ENCODE peak calls at places on chromosomes 11 and 22, in ten cellular contexts. One of them, this sample, is unnamed. For H3K4me1, the result is how much of the 10 kb centered on the place peaks cover.

GRCh38 chr11:41954034-41954433 is 494.6 kb upstream of the LRRC4C start:
- DNase-seq in GM23248: peak
- DNase-seq in left ventricle myocardium inferior: no peak
- DNase-seq in tibial artery: no peak
- DNase-seq in psoas muscle: no peak
- DNase-seq in transverse colon: no peak
- DNase-seq in naive thymus-derived CD4-positive, alpha-beta T cell: no peak
- DNase-seq in lung: no peak
- DNase-seq in IMR-90: no peak
- DNase-seq in thoracic aorta: no peak
- DNase-seq in this sample: no peak

GRCh38 chr11:66727282-66727882 is 1.6 kb downstream of the SPTBN2 start:
- DNase-seq in left ventricle myocardium inferior: no peak
- DNase-seq in psoas muscle: peak
- DNase-seq in GM23248: peak
- DNase-seq in naive thymus-derived CD4-positive, alpha-beta T cell: no peak
- DNase-seq in lung: no peak
- DNase-seq in IMR-90: peak
- DNase-seq in transverse colon: peak
- DNase-seq in tibial artery: no peak
- DNase-seq in thoracic aorta: no peak
- DNase-seq in this sample: peak

GRCh38 chr22:49046546-49047305 is 780.9 kb downstream of the BRD1 start:
- DNase-seq in tibial artery: no peak
- DNase-seq in transverse colon: no peak
- DNase-seq in lung: no peak
- DNase-seq in psoas muscle: no peak
- DNase-seq in naive thymus-derived CD4-positive, alpha-beta T cell: no peak
- DNase-seq in IMR-90: no peak
- DNase-seq in left ventricle myocardium inferior: no peak
- DNase-seq in thoracic aorta: no peak
- DNase-seq in GM23248: no peak
- DNase-seq in this sample: peak

GRCh38 chr11:6405837-6406236 is 13.1 kb downstream of the APBB1 start:
- DNase-seq in lung: no peak
- DNase-seq in left ventricle myocardium inferior: no peak
- DNase-seq in naive thymus-derived CD4-positive, alpha-beta T cell: no peak
- DNase-seq in thoracic aorta: no peak
- DNase-seq in GM23248: no peak
- DNase-seq in IMR-90: no peak
- DNase-seq in transverse colon: no peak
- DNase-seq in tibial artery: no peak
- DNase-seq in psoas muscle: no peak
- DNase-seq in this sample: no peak

GRCh38 chr11:64094463-64095223 is 58.9 kb downstream of the FLRT1 start:
- DNase-seq in psoas muscle: peak
- DNase-seq in IMR-90: peak
- DNase-seq in lung: no peak
- DNase-seq in tibial artery: no peak
- DNase-seq in GM23248: peak
- DNase-seq in left ventricle myocardium inferior: no peak
- DNase-seq in transverse colon: peak
- DNase-seq in thoracic aorta: no peak
- DNase-seq in naive thymus-derived CD4-positive, alpha-beta T cell: no peak
- DNase-seq in this sample: no peak

GRCh38 chr11:64879226-64879900 is 942 bp upstream of the EHD1 start:
- DNase-seq in psoas muscle: no peak
- DNase-seq in GM23248: no peak
- DNase-seq in tibial artery: no peak
- DNase-seq in thoracic aorta: no peak
- DNase-seq in naive thymus-derived CD4-positive, alpha-beta T cell: no peak
- DNase-seq in lung: peak
- DNase-seq in IMR-90: no peak
- DNase-seq in left ventricle myocardium inferior: no peak
- DNase-seq in transverse colon: peak
- DNase-seq in this sample: no peak

GRCh38 chr11:6320411-6321207 is at the start of gene CAVIN3:
- DNase-seq in lung: peak
- DNase-seq in IMR-90: peak
- DNase-seq in tibial artery: peak
- DNase-seq in transverse colon: peak
- DNase-seq in psoas muscle: peak
- DNase-seq in naive thymus-derived CD4-positive, alpha-beta T cell: no peak
- DNase-seq in thoracic aorta: peak
- DNase-seq in GM23248: peak
- DNase-seq in left ventricle myocardium inferior: peak
- DNase-seq in this sample: no peak

GRCh38 chr11:76799061-76799804 is 16.1 kb downstream of the TSKU start:
- DNase-seq in transverse colon: peak
- DNase-seq in thoracic aorta: peak
- DNase-seq in left ventricle myocardium inferior: peak
- DNase-seq in lung: peak
- DNase-seq in tibial artery: peak
- DNase-seq in psoas muscle: peak
- DNase-seq in IMR-90: peak
- DNase-seq in GM23248: peak
- DNase-seq in naive thymus-derived CD4-positive, alpha-beta T cell: peak
- DNase-seq in this sample: peak

GRCh38 chr11:69055598-69056516 is 7.1 kb downstream of the TPCN2 start:
- DNase-seq in GM23248: no peak
- DNase-seq in naive thymus-derived CD4-positive, alpha-beta T cell: no peak
- DNase-seq in IMR-90: no peak
- DNase-seq in tibial artery: peak
- DNase-seq in transverse colon: peak
- DNase-seq in thoracic aorta: no peak
- DNase-seq in left ventricle myocardium inferior: peak
- DNase-seq in psoas muscle: no peak
- DNase-seq in lung: no peak
- DNase-seq in this sample: no peak

GRCh38 chr11:44464741-44465140 is 100.7 kb upstream of the CD82 start:
- DNase-seq in GM23248: no peak
- DNase-seq in IMR-90: no peak
- DNase-seq in naive thymus-derived CD4-positive, alpha-beta T cell: no peak
- DNase-seq in left ventricle myocardium inferior: no peak
- DNase-seq in lung: no peak
- DNase-seq in psoas muscle: no peak
- DNase-seq in transverse colon: no peak
- DNase-seq in thoracic aorta: no peak
- DNase-seq in tibial artery: no peak
- DNase-seq in this sample: no peak

GRCh38 chr22:47094861-47095330 is 332.4 kb downstream of the TBC1D22A start:
- DNase-seq in thoracic aorta: no peak
- DNase-seq in IMR-90: no peak
- DNase-seq in lung: no peak
- DNase-seq in transverse colon: no peak
- DNase-seq in left ventricle myocardium inferior: no peak
- DNase-seq in psoas muscle: no peak
- DNase-seq in tibial artery: no peak
- DNase-seq in GM23248: peak
- DNase-seq in naive thymus-derived CD4-positive, alpha-beta T cell: no peak
- DNase-seq in this sample: no peak

GRCh38 chr22:23274146-23274526 is 93.8 kb downstream of the BCR start:
- DNase-seq in GM23248: no peak
- DNase-seq in psoas muscle: no peak
- DNase-seq in naive thymus-derived CD4-positive, alpha-beta T cell: no peak
- DNase-seq in thoracic aorta: no peak
- DNase-seq in left ventricle myocardium inferior: no peak
- DNase-seq in IMR-90: no peak
- DNase-seq in tibial artery: no peak
- DNase-seq in lung: no peak
- DNase-seq in transverse colon: no peak
- DNase-seq in this sample: no peak

GRCh38 chr11:69546735-69547370 is 65.4 kb downstream of the LINC01488 start:
- DNase-seq in transverse colon: no peak
- DNase-seq in IMR-90: no peak
- DNase-seq in GM23248: no peak
- DNase-seq in naive thymus-derived CD4-positive, alpha-beta T cell: no peak
- DNase-seq in left ventricle myocardium inferior: no peak
- DNase-seq in lung: no peak
- DNase-seq in psoas muscle: no peak
- DNase-seq in thoracic aorta: no peak
- DNase-seq in tibial artery: no peak
- DNase-seq in this sample: no peak

GRCh38 chr11:79168530-79169110 is 272.2 kb downstream of the TENM4 start:
- DNase-seq in thoracic aorta: no peak
- DNase-seq in tibial artery: no peak
- DNase-seq in naive thymus-derived CD4-positive, alpha-beta T cell: no peak
- DNase-seq in left ventricle myocardium inferior: no peak
- DNase-seq in lung: no peak
- DNase-seq in transverse colon: no peak
- DNase-seq in GM23248: no peak
- DNase-seq in IMR-90: no peak
- DNase-seq in psoas muscle: no peak
- DNase-seq in this sample: no peak
- H3K4me1 ChIP-seq in thoracic aorta: under half
- H3K4me1 ChIP-seq in tibial artery: under half
- H3K4me1 ChIP-seq in naive thymus-derived CD4-positive, alpha-beta T cell: under half
- H3K4me1 ChIP-seq in left ventricle myocardium inferior: under half
- H3K4me1 ChIP-seq in lung: under half
- H3K4me1 ChIP-seq in transverse colon: under half
- H3K4me1 ChIP-seq in GM23248: under half
- H3K4me1 ChIP-seq in IMR-90: under half
- H3K4me1 ChIP-seq in psoas muscle: under half
- H3K4me1 ChIP-seq in this sample: under half

DNA sequence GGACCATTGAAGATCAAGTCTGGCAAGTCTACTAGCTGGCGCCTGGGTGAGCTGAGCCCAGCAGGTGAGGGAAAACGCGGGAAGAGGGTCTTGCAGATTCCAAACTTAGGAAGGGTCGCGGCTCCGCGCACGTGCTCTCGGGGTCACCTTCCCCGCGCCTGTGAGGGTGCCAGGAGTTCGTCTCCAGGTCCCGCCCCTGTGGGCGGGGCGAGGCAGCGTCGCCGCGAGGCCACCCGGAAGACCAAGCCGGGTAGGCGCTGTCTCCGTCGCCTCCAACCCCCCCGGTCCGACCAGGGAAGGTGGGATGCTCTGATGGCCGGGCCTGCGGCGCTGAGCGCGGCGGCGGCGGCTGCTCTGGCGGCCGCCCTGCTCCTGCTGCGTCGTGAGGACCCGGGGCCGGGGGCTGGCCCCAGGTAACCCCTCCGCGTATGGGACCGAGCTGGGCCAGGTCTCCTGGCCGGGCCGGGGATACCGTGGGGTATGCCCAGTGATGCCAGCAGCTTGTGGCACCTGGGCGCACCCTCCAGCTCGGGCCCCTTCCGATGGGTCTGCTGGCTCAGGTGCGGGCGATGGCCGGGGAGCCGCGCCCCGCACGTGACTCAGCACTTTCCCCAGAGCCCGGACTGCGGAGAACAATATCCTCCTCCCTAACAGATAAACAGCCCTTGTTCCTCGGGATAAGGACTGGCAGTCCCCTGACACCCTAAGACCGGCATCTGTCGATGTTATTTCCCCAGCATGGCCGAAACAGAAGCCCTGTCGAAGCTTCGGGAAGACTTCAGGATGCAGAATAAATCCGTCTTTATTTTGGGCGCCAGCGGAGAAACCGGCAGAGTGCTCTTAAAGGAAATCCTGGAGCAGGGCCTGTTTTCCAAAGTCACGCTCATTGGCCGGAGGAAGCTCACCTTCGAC is at the start of gene HTATIP2:
- DNase-seq in tibial artery: peak
- DNase-seq in lung: peak
- DNase-seq in psoas muscle: peak
- DNase-seq in thoracic aorta: no peak
- DNase-seq in IMR-90: peak
- DNase-seq in naive thymus-derived CD4-positive, alpha-beta T cell: peak
- DNase-seq in transverse colon: peak
- DNase-seq in GM23248: peak
- DNase-seq in left ventricle myocardium inferior: peak
- DNase-seq in this sample: no peak
- H3K4me1 ChIP-seq in tibial artery: under half
- H3K4me1 ChIP-seq in lung: under half
- H3K4me1 ChIP-seq in psoas muscle: under half
- H3K4me1 ChIP-seq in thoracic aorta: under half
- H3K4me1 ChIP-seq in IMR-90: under half
- H3K4me1 ChIP-seq in naive thymus-derived CD4-positive, alpha-beta T cell: under half
- H3K4me1 ChIP-seq in transverse colon: under half
- H3K4me1 ChIP-seq in GM23248: under half
- H3K4me1 ChIP-seq in left ventricle myocardium inferior: under half
- H3K4me1 ChIP-seq in this sample: under half

GRCh38 chr11:35033011-35033410 is 106.0 kb upstream of the CD44 start:
- DNase-seq in transverse colon: no peak
- DNase-seq in left ventricle myocardium inferior: no peak
- DNase-seq in IMR-90: no peak
- DNase-seq in naive thymus-derived CD4-positive, alpha-beta T cell: no peak
- DNase-seq in tibial artery: no peak
- DNase-seq in GM23248: no peak
- DNase-seq in psoas muscle: no peak
- DNase-seq in lung: peak
- DNase-seq in thoracic aorta: no peak
- DNase-seq in this sample: no peak
- H3K4me1 ChIP-seq in transverse colon: under half
- H3K4me1 ChIP-seq in left ventricle myocardium inferior: under half
- H3K4me1 ChIP-seq in IMR-90: under half
- H3K4me1 ChIP-seq in naive thymus-derived CD4-positive, alpha-beta T cell: under half
- H3K4me1 ChIP-seq in tibial artery: under half
- H3K4me1 ChIP-seq in GM23248: under half
- H3K4me1 ChIP-seq in psoas muscle: under half
- H3K4me1 ChIP-seq in lung: under half
- H3K4me1 ChIP-seq in thoracic aorta: under half
- H3K4me1 ChIP-seq in this sample: under half

GRCh38 chr11:35173620-35174278 is 34.8 kb downstream of the CD44 start:
- DNase-seq in naive thymus-derived CD4-positive, alpha-beta T cell: no peak
- DNase-seq in left ventricle myocardium inferior: no peak
- DNase-seq in psoas muscle: no peak
- DNase-seq in tibial artery: no peak
- DNase-seq in IMR-90: no peak
- DNase-seq in GM23248: no peak
- DNase-seq in lung: no peak
- DNase-seq in thoracic aorta: no peak
- DNase-seq in transverse colon: no peak
- DNase-seq in this sample: no peak

GRCh38 chr11:35171226-35171625 is 32.3 kb downstream of the CD44 start:
- DNase-seq in GM23248: no peak
- DNase-seq in left ventricle myocardium inferior: no peak
- DNase-seq in transverse colon: no peak
- DNase-seq in thoracic aorta: no peak
- DNase-seq in lung: no peak
- DNase-seq in naive thymus-derived CD4-positive, alpha-beta T cell: no peak
- DNase-seq in IMR-90: no peak
- DNase-seq in tibial artery: no peak
- DNase-seq in psoas muscle: no peak
- DNase-seq in this sample: no peak

GRCh38 chr11:35173011-35173511 is 34.1 kb downstream of the CD44 start:
- DNase-seq in psoas muscle: no peak
- DNase-seq in GM23248: no peak
- DNase-seq in left ventricle myocardium inferior: no peak
- DNase-seq in IMR-90: peak
- DNase-seq in thoracic aorta: no peak
- DNase-seq in transverse colon: peak
- DNase-seq in tibial artery: peak
- DNase-seq in lung: peak
- DNase-seq in naive thymus-derived CD4-positive, alpha-beta T cell: no peak
- DNase-seq in this sample: no peak

GRCh38 chr11:35177370-35177769 is 38.4 kb downstream of the CD44 start:
- DNase-seq in tibial artery: no peak
- DNase-seq in lung: no peak
- DNase-seq in IMR-90: peak
- DNase-seq in psoas muscle: no peak
- DNase-seq in thoracic aorta: no peak
- DNase-seq in naive thymus-derived CD4-positive, alpha-beta T cell: no peak
- DNase-seq in transverse colon: no peak
- DNase-seq in left ventricle myocardium inferior: no peak
- DNase-seq in GM23248: no peak
- DNase-seq in this sample: no peak

GRCh38 chr11:35174666-35175065 is 35.7 kb downstream of the CD44 start:
- DNase-seq in tibial artery: no peak
- DNase-seq in thoracic aorta: no peak
- DNase-seq in psoas muscle: no peak
- DNase-seq in lung: no peak
- DNase-seq in naive thymus-derived CD4-positive, alpha-beta T cell: no peak
- DNase-seq in IMR-90: peak
- DNase-seq in left ventricle myocardium inferior: no peak
- DNase-seq in transverse colon: no peak
- DNase-seq in GM23248: peak
- DNase-seq in this sample: no peak
- H3K4me1 ChIP-seq in tibial artery: half or more
- H3K4me1 ChIP-seq in thoracic aorta: half or more
- H3K4me1 ChIP-seq in psoas muscle: under half
- H3K4me1 ChIP-seq in lung: under half
- H3K4me1 ChIP-seq in naive thymus-derived CD4-positive, alpha-beta T cell: half or more
- H3K4me1 ChIP-seq in IMR-90: under half
- H3K4me1 ChIP-seq in left ventricle myocardium inferior: under half
- H3K4me1 ChIP-seq in transverse colon: under half
- H3K4me1 ChIP-seq in GM23248: half or more
- H3K4me1 ChIP-seq in this sample: under half